ENCODE peak calls at places on chromosomes 2 and 18, in nine cellular contexts. V is right lobe of liver, H is suprapubic skin, Y is Peyer's patch, L is IMR-90, R is uterus, O is transverse colon, T is HepG2, C is prostate gland. A is an unnamed sample.

GRCh38 chr18:34322365-34323289 is 97.9 kb upstream of the NOL4 start:
- DNase-seq in L (peak; percentile 57), O (peak; percentile 55), V (peak; percentile 55), C (peak; percentile 40), Y (peak; percentile 50), H (no peak), T (peak; percentile 59), R (no peak), A (no peak)

GRCh38 chr2:41791523-41791922 is 256.3 kb upstream of the PKDCC start:
- DNase-seq in H (no peak), Y (no peak), C (no peak), V (no peak), R (no peak), O (no peak), T (peak; percentile 20), L (peak; percentile 41), A (no peak)

GRCh38 chr18:49486617-49486958 is 446 bp downstream of the C18orf32 start:
- DNase-seq in O (no peak), C (no peak), H (no peak), V (no peak), T (no peak), R (no peak), Y (no peak), L (no peak), A (no peak)

GRCh38 chr2:183606718-183607085 is 482.5 kb downstream of the NUP35 start:
- DNase-seq in Y (no peak), T (peak; percentile 31), C (no peak), V (no peak), H (no peak), L (no peak), O (no peak), R (no peak), A (no peak)

GRCh38 chr18:75293591-75293990 is 83.0 kb downstream of the TSHZ1 start:
- DNase-seq in C (no peak), H (no peak), T (no peak), Y (no peak), L (peak; percentile 26), O (no peak), V (no peak), R (no peak), A (no peak)

GRCh38 chr2:3184167-3184566 is 193.5 kb downstream of the EIPR1 start:
- DNase-seq in T (no peak), L (no peak), C (no peak), V (no peak), Y (no peak), O (no peak), H (no peak), R (no peak), A (no peak)

GRCh38 chr2:54683596-54683995 is 39.9 kb upstream of the EML6 start:
- DNase-seq in R (no peak), L (no peak), H (no peak), O (no peak), T (no peak), V (no peak), Y (no peak), C (no peak), A (no peak)

GRCh38 chr2:174771631-174772491 is 7.6 kb upstream of the CHRNA1 start:
- DNase-seq in Y (peak; percentile 72), T (peak; percentile 64), O (peak; percentile 71), V (peak; percentile 72), H (no peak), R (peak; percentile 52), L (peak; percentile 82), C (peak; percentile 48), A (peak; percentile 90)

GRCh38 chr18:42086288-42086687 is 131.3 kb downstream of the PIK3C3 start:
- DNase-seq in V (no peak), L (peak; percentile 49), H (no peak), Y (no peak), R (no peak), O (no peak), C (no peak), T (no peak), A (no peak)

GRCh38 chr2:232982926-232983668 is 30.0 kb downstream of the NGEF start:
- DNase-seq in O (no peak), Y (peak; percentile 34), H (no peak), V (peak; percentile 37), R (no peak), L (no peak), C (no peak), T (no peak), A (no peak)

GRCh38 chr2:17272170-17272569 is 246.1 kb downstream of the RAD51AP2 start:
- DNase-seq in C (no peak), O (no peak), H (no peak), L (no peak), R (no peak), Y (no peak), T (no peak), V (no peak), A (no peak)

GRCh38 chr2:120798569-120799215 is 63.0 kb downstream of the GLI2 start:
- DNase-seq in Y (no peak), T (no peak), L (no peak), R (no peak), C (no peak), O (no peak), V (no peak), H (no peak), A (no peak)

GRCh38 chr2:239114119-239114581 is 266.3 kb downstream of the TWIST2 start:
- DNase-seq in O (no peak), R (no peak), H (no peak), L (peak; percentile 35), V (no peak), Y (no peak), T (no peak), C (no peak), A (no peak)

GRCh38 chr18:42258301-42258965 is 303.4 kb downstream of the PIK3C3 start:
- DNase-seq in V (no peak), O (no peak), T (no peak), C (no peak), H (no peak), L (no peak), R (no peak), Y (no peak), A (no peak)

GRCh38 chr2:156435392-156435724 is 821 bp upstream of the GPD2 start:
- DNase-seq in L (no peak), T (no peak), C (no peak), O (no peak), H (no peak), V (no peak), Y (no peak), R (no peak), A (no peak)

GRCh38 chr2:215728504-215729065 is 284.8 kb downstream of the MREG start:
- DNase-seq in O (no peak), Y (no peak), L (peak; percentile 95), R (no peak), T (peak; percentile 34), H (no peak), V (no peak), C (no peak), A (no peak)

GRCh38 chr2:17733650-17734049 is 20.0 kb downstream of the SMC6 start:
- DNase-seq in O (no peak), H (no peak), V (no peak), T (no peak), C (no peak), L (no peak), Y (no peak), R (no peak), A (no peak)

GRCh38 chr2:161427413-161428239 is 11.5 kb downstream of the TBR1 start:
- DNase-seq in O (no peak), Y (no peak), R (no peak), L (no peak), T (no peak), H (no peak), V (no peak), C (no peak), A (peak; percentile 83)

GRCh38 chr18:32086866-32087265 is 4.8 kb upstream of the RNF138 start:
- DNase-seq in H (no peak), R (no peak), T (no peak), V (no peak), Y (no peak), C (no peak), O (no peak), L (peak; percentile 76), A (no peak)

DNA sequence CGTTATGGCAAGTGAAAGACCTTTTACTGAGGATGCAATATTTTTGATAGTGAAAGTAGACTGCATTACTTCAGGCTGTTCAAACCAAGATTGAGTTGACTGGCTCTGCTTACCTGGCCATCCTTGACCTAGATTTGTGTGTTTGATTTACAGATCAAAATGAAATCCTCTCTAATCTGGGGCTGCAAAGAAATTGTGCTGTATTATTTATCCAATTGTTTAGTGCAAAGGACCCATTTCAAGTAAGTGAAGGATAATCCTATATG is 33.4 kb upstream of the WDR75 start:
- DNase-seq in Y (no peak), R (no peak), O (no peak), H (no peak), L (no peak), T (no peak), C (no peak), V (no peak), A (no peak)
- H3K4me3 ChIP-seq in Y (no peak overlapping the region), R (peak overlapping the region; percentile 4), O (no peak overlapping the region), H (no peak overlapping the region), L (peak overlapping the region; percentile 26), T (no peak overlapping the region), C (no peak overlapping the region), V (no peak overlapping the region), A (no peak overlapping the region)

DNA sequence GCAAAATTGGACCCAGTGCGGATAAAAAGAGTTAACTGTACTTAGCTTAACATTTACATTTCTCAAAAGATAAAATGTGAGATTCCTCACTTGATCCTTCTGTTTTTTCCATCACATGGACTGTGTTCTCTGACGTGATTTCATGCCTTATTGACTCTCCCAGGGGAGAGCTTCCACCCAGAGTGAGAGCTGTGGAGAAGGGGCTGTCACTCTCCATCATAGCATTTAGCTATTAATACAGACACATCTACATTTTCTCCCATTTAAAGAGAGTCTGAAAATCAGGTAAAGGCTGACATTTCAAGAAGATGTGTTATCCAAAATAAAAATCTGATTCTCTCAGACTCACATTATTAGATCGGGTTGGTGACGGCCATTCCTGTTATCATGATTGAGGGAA is 493.8 kb downstream of the FBXO15 start:
- DNase-seq in H (no peak), O (no peak), R (no peak), Y (no peak), L (no peak), V (no peak), C (no peak), T (no peak), A (no peak)
- TF ChIP-seq POLR2A in H (no peak), O (no peak), R (no peak), Y (no peak), L (no peak), V (no peak), C (no peak), T (no peak), A (no peak)

GRCh38 chr2:128166954-128167353 is 76.0 kb downstream of the UGGT1 start:
- DNase-seq in T (peak; percentile 62), R (no peak), L (no peak), O (no peak), Y (no peak), V (no peak), H (no peak), C (no peak), A (no peak)
- TF ChIP-seq CTCF in T (no peak), R (no peak), L (no peak), O (no peak), Y (no peak), V (no peak), H (no peak), C (no peak), A (no peak)

DNA sequence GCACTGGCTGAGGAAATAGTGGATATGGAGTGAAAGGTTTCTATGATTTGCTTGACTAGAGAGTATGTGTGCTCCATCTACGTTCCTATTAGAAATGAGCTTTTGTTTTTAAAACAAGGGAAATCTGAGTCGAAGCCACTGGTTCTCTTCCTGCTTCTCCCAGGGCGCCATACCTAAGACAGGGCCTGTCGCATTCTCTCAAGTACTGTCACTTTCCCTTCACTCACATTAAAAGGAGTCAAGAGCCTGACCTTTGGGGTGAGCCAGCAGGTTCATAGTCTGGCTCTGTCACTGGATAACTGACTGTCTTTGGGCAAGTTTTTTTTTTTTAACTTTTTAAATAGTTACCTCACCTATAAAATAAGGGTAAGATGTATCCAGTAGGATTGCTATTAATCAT is 121.0 kb downstream of the MAP3K20 start:
- DNase-seq in H (no peak), L (no peak), T (no peak), C (no peak), Y (no peak), R (no peak), V (no peak), O (no peak), A (no peak)
- H3K4me3 ChIP-seq in H (no peak overlapping the region), L (no peak overlapping the region), T (no peak overlapping the region), C (no peak overlapping the region), Y (no peak overlapping the region), R (no peak overlapping the region), V (no peak overlapping the region), O (no peak overlapping the region), A (no peak overlapping the region)

A was measured in lower leg skin.